ENCODE peak calls at places on chromosomes 4 and X, in six cellular contexts. M, N, P, O, G and V are unnamed samples.

GRCh38 chr4:108010167-108010566 is 20.5 kb downstream of the HADH start:
- DNase-seq in M (no peak), N (peak), P (no peak), O (no peak), G (no peak), V (no peak)

GRCh38 chr4:174629265-174629664 is 107.0 kb upstream of the HPGD start:
- DNase-seq in M (no peak), N (peak), P (no peak), O (no peak), G (no peak), V (no peak)

GRCh38 chr4:15239866-15240265 is 188.0 kb upstream of the C1QTNF7 start:
- DNase-seq in M (no peak), N (peak), P (no peak), O (no peak), G (no peak), V (no peak)

GRCh38 chr4:11719879-11720278 is 291.2 kb upstream of the HS3ST1 start:
- DNase-seq in M (no peak), N (no peak), P (no peak), O (no peak), G (no peak), V (no peak)

GRCh38 chr4:152851226-152851625 is 71.5 kb downstream of the ARFIP1 start:
- DNase-seq in M (no peak), N (no peak), P (no peak), O (no peak), G (no peak), V (no peak)

GRCh38 chr4:158906073-158906472 is 137.2 kb downstream of the FNIP2 start:
- DNase-seq in M (no peak), N (peak), P (no peak), O (no peak), G (no peak), V (no peak)

GRCh38 chrX:6024204-6024603 is 204.5 kb downstream of the NLGN4X start:
- DNase-seq in M (no peak), N (peak), P (no peak), O (no peak), G (no peak), V (no peak)

GRCh38 chrX:16491461-16491860 is 158.5 kb upstream of the S100G start:
- DNase-seq in M (no peak), N (no peak), P (no peak), O (no peak), G (no peak), V (no peak)

GRCh38 chrX:83508526-83509245 is 596 bp downstream of the POU3F4 start:
- DNase-seq in M (no peak), N (no peak), P (no peak), O (no peak), G (no peak), V (no peak)

GRCh38 chrX:149825424-149825823 is 43.7 kb downstream of the MAGEA9 start:
- DNase-seq in M (peak), N (peak), P (peak), O (no peak), G (no peak), V (no peak)

GRCh38 chr4:144280688-144281087 is 140.2 kb upstream of the GYPA start:
- DNase-seq in M (no peak), N (no peak), P (no peak), O (no peak), G (no peak), V (no peak)

GRCh38 chr4:34363842-34364241 is 1880.5 kb downstream of the ARAP2 start:
- DNase-seq in M (no peak), N (no peak), P (no peak), O (no peak), G (no peak), V (no peak)

GRCh38 chrX:71178908-71179307 is 34.3 kb downstream of the NLGN3 start:
- DNase-seq in M (peak), N (peak), P (peak), O (peak), G (peak), V (peak)

GRCh38 chr4:76562851-76563803 is 128.1 kb downstream of the SHROOM3 start:
- DNase-seq in M (no peak), N (peak), P (no peak), O (no peak), G (no peak), V (no peak)

GRCh38 chr4:80459918-80460473 is 124.5 kb downstream of the CFAP299 start:
- DNase-seq in M (no peak), N (no peak), P (no peak), O (no peak), G (no peak), V (no peak)

GRCh38 chr4:3865986-3866812 is 100.0 kb downstream of the ADRA2C start:
- DNase-seq in M (no peak), N (no peak), P (no peak), O (no peak), G (no peak), V (no peak)

GRCh38 chr4:184932343-184932742 is 85.9 kb upstream of the HELT start:
- DNase-seq in M (no peak), N (no peak), P (no peak), O (no peak), G (no peak), V (no peak)

GRCh38 chr4:54754394-54754793 is 96.6 kb downstream of the KIT start:
- DNase-seq in M (no peak), N (no peak), P (no peak), O (no peak), G (no peak), V (no peak)

GRCh38 chr4:116005806-116006088 is 892.3 kb upstream of the NDST4 start:
- DNase-seq in M (no peak), N (no peak), P (no peak), O (no peak), G (no peak), V (no peak)

GRCh38 chrX:87583679-87584078 is 66.1 kb downstream of the KLHL4 start:
- DNase-seq in M (peak), N (peak), P (no peak), O (no peak), G (no peak), V (no peak)

GRCh38 chr4:1299301-1299860 is 9.7 kb downstream of the MAEA start:
- DNase-seq in M (no peak), N (no peak), P (no peak), O (no peak), G (no peak), V (no peak)

GRCh38 chrX:13764765-13765164 is 30.2 kb downstream of the OFD1 start:
- DNase-seq in M (peak), N (no peak), P (no peak), O (no peak), G (no peak), V (peak)

GRCh38 chrX:23383411-23383810 is 48.8 kb downstream of the PTCHD1 start:
- DNase-seq in M (no peak), N (peak), P (no peak), O (no peak), G (no peak), V (no peak)

GRCh38 chrX:129769467-129770154 is 10.1 kb upstream of the SASH3 start:
- DNase-seq in M (no peak), N (no peak), P (peak), O (no peak), G (no peak), V (no peak)

GRCh38 chrX:71128915-71129765 is 10.7 kb downstream of the MED12 start:
- DNase-seq in M (peak), N (peak), P (peak), O (peak), G (no peak), V (peak)

GRCh38 chr4:27463816-27464215 is 603.2 kb downstream of the STIM2 start:
- DNase-seq in M (no peak), N (peak), P (no peak), O (no peak), G (no peak), V (no peak)

GRCh38 chrX:97308161-97308560 is 424.5 kb downstream of the RPA4 start:
- DNase-seq in M (no peak), N (no peak), P (no peak), O (no peak), G (no peak), V (no peak)

GRCh38 chr4:48388504-48389154 is 47.3 kb downstream of the SLAIN2 start:
- DNase-seq in M (no peak), N (no peak), P (no peak), O (no peak), G (no peak), V (peak)

GRCh38 chr4:137124278-137124932 is 407.9 kb downstream of the PCDH18 start:
- DNase-seq in M (peak), N (peak), P (no peak), O (no peak), G (peak), V (no peak)

GRCh38 chr4:94461506-94461905 is 9.8 kb downstream of the PDLIM5 start:
- DNase-seq in M (no peak), N (peak), P (no peak), O (no peak), G (no peak), V (no peak)